ENCODE peak calls at places on chromosome 16, in five cellular contexts. A is RPMI7951, D is astrocyte of the spinal cord, K is Right ventricle myocardium inferior, E is cerebellum. C is an unnamed sample.

GRCh38 chr16:81623365-81624102 is 155.6 kb upstream of the PLCG2 start:
- DNase-seq in A (peak), D (peak), K (no peak), E (no peak), C (peak)

GRCh38 chr16:70715860-70716357 is 30.1 kb upstream of the MTSS2 start:
- DNase-seq in A (peak), D (peak), K (no peak), E (peak), C (peak)

GRCh38 chr16:69523571-69523970 is 42.2 kb upstream of the NFAT5 start:
- DNase-seq in A (no peak), D (no peak), K (no peak), E (no peak), C (no peak)

GRCh38 chr16:23821467-23821866 is 14.3 kb upstream of the PRKCB start:
- DNase-seq in A (no peak), D (no peak), K (no peak), E (no peak), C (no peak)

GRCh38 chr16:35207059-35207999 is 1747.9 kb downstream of the TP53TG3F start:
- DNase-seq in A (no peak), D (no peak), K (peak), E (no peak), C (peak)

GRCh38 chr16:87227651-87228015 is 89.6 kb downstream of the C16orf95 start:
- DNase-seq in A (no peak), D (no peak), K (no peak), E (peak), C (peak)

GRCh38 chr16:1288813-1289479 is 20.5 kb upstream of the UBE2I start:
- DNase-seq in A (no peak), D (no peak), K (no peak), E (no peak), C (no peak)

GRCh38 chr16:29910819-29911675 is 10.8 kb downstream of the ASPHD1 start:
- DNase-seq in A (no peak), D (no peak), K (no peak), E (no peak), C (no peak)

GRCh38 chr16:64957246-64957645 is 164.6 kb downstream of the CDH11 start:
- DNase-seq in A (no peak), D (no peak), K (no peak), E (no peak), C (no peak)

GRCh38 chr16:20001856-20002707 is 71.6 kb downstream of the GPR139 start:
- DNase-seq in A (no peak), D (no peak), K (no peak), E (no peak), C (no peak)

GRCh38 chr16:642189-643049 is 791 bp downstream of the MCRIP2 start:
- DNase-seq in A (peak), D (no peak), K (no peak), E (peak), C (peak)

GRCh38 chr16:80167657-80168056 is 373.1 kb upstream of the DYNLRB2 start:
- DNase-seq in A (peak), D (no peak), K (no peak), E (no peak), C (no peak)

GRCh38 chr16:557463-558297 is 2.5 kb upstream of the PRR35 start:
- DNase-seq in A (no peak), D (no peak), K (no peak), E (no peak), C (no peak)

GRCh38 chr16:84593825-84594724 is 23.8 kb downstream of the COTL1 start:
- DNase-seq in A (no peak), D (peak), K (peak), E (peak), C (peak)

GRCh38 chr16:90035902-90036301 is 16.6 kb upstream of the DBNDD1 start:
- DNase-seq in A (no peak), D (peak), K (no peak), E (no peak), C (no peak)

GRCh38 chr16:85413713-85414663 is 199.1 kb upstream of the GSE1 start:
- DNase-seq in A (no peak), D (no peak), K (peak), E (no peak), C (no peak)

GRCh38 chr16:54093281-54093680 is 193.3 kb downstream of the IRX3 start:
- DNase-seq in A (peak), D (peak), K (no peak), E (no peak), C (no peak)

C was measured in testis.